ENCODE peak calls at places on chromosomes 2 and 18, in eight cellular contexts. E is tibial artery, R is fibroblast of pulmonary artery, C is adrenal gland, M is right atrium auricular region, H is BJ, S is lower lobe of right lung, T is H1. K is an unnamed sample.

GRCh38 chr2:263774-264492 is at the start of gene SH3YL1:
- DNase-seq in E (no peak), R (peak), C (peak), M (no peak), H (no peak), S (peak), T (no peak), K (peak)

GRCh38 chr2:172052000-172052983 is 33.0 kb upstream of the DLX1 start:
- DNase-seq in E (no peak), R (peak), C (no peak), M (no peak), H (no peak), S (no peak), T (no peak), K (no peak)

GRCh38 chr18:754666-755065 is 42.2 kb upstream of the ENOSF1 start:
- DNase-seq in E (no peak), R (no peak), C (no peak), M (no peak), H (no peak), S (no peak), T (no peak), K (no peak)

GRCh38 chr2:65877331-65877791 is 445.0 kb upstream of the SPRED2 start:
- DNase-seq in E (no peak), R (no peak), C (no peak), M (no peak), H (peak), S (no peak), T (no peak), K (no peak)

GRCh38 chr2:214376631-214377624 is 33.9 kb upstream of the VWC2L start:
- DNase-seq in E (no peak), R (no peak), C (no peak), M (no peak), H (no peak), S (no peak), T (no peak), K (no peak)

GRCh38 chr2:127591221-127591923 is 54.6 kb upstream of the GPR17 start:
- DNase-seq in E (peak), R (peak), C (peak), M (no peak), H (no peak), S (peak), T (peak), K (peak)

GRCh38 chr2:186641132-186641806 is 51.4 kb downstream of the ITGAV start:
- DNase-seq in E (no peak), R (no peak), C (no peak), M (no peak), H (no peak), S (no peak), T (no peak), K (peak)

GRCh38 chr2:36737131-36737750 is 40.7 kb downstream of the VIT start:
- DNase-seq in E (no peak), R (no peak), C (no peak), M (no peak), H (no peak), S (no peak), T (no peak), K (no peak)

GRCh38 chr2:209314641-209315040 is 109.2 kb upstream of the MAP2 start:
- DNase-seq in E (no peak), R (peak), C (no peak), M (no peak), H (no peak), S (no peak), T (no peak), K (no peak)

GRCh38 chr18:43665239-43665788 is 388.0 kb upstream of the SYT4 start:
- DNase-seq in E (no peak), R (peak), C (no peak), M (no peak), H (peak), S (no peak), T (no peak), K (no peak)

GRCh38 chr2:127530245-127531132 is 4.2 kb upstream of the IWS1 start:
- DNase-seq in E (no peak), R (no peak), C (no peak), M (no peak), H (no peak), S (no peak), T (no peak), K (no peak)

GRCh38 chr2:104734937-104735586 is 118.9 kb upstream of the POU3F3 start:
- DNase-seq in E (no peak), R (no peak), C (no peak), M (no peak), H (no peak), S (no peak), T (no peak), K (peak)

GRCh38 chr2:79903601-79904000 is 390.8 kb downstream of the CTNNA2 start:
- DNase-seq in E (no peak), R (no peak), C (no peak), M (no peak), H (no peak), S (no peak), T (no peak), K (no peak)

GRCh38 chr18:42192251-42193248 is 237.5 kb downstream of the PIK3C3 start:
- DNase-seq in E (no peak), R (peak), C (no peak), M (no peak), H (no peak), S (no peak), T (no peak), K (no peak)

GRCh38 chr18:62529597-62529996 is 6.8 kb downstream of the ZCCHC2 start:
- DNase-seq in E (no peak), R (no peak), C (no peak), M (no peak), H (no peak), S (no peak), T (no peak), K (no peak)

GRCh38 chr2:1758774-1759610 is 14.7 kb upstream of the PXDN start:
- DNase-seq in E (no peak), R (no peak), C (no peak), M (no peak), H (no peak), S (peak), T (no peak), K (no peak)

GRCh38 chr2:177143444-177143843 is 69.2 kb upstream of the HNRNPA3 start:
- DNase-seq in E (no peak), R (peak), C (peak), M (no peak), H (no peak), S (no peak), T (no peak), K (no peak)

GRCh38 chr18:51614967-51615571 is 417.6 kb upstream of the MEX3C start:
- DNase-seq in E (no peak), R (peak), C (no peak), M (no peak), H (no peak), S (no peak), T (no peak), K (peak)

GRCh38 chr2:23698116-23698732 is 228.7 kb downstream of the ATAD2B start:
- DNase-seq in E (no peak), R (no peak), C (no peak), M (no peak), H (no peak), S (no peak), T (no peak), K (no peak)

GRCh38 chr2:179842498-179843153 is 18.8 kb downstream of the ZNF385B start:
- DNase-seq in E (no peak), R (peak), C (peak), M (no peak), H (no peak), S (no peak), T (peak), K (peak)

GRCh38 chr2:65658871-65659270 is 226.5 kb upstream of the SPRED2 start:
- DNase-seq in E (no peak), R (no peak), C (no peak), M (no peak), H (no peak), S (no peak), T (no peak), K (no peak)

GRCh38 chr2:232689152-232689910 is 7.8 kb upstream of the GIGYF2 start:
- DNase-seq in E (no peak), R (peak), C (peak), M (no peak), H (peak), S (no peak), T (no peak), K (no peak)

GRCh38 chr2:42754021-42754775 is 9.7 kb downstream of the OXER1 start:
- DNase-seq in E (no peak), R (no peak), C (peak), M (no peak), H (no peak), S (no peak), T (no peak), K (peak)

GRCh38 chr18:32208012-32208411 is 18.2 kb downstream of the MEP1B start:
- DNase-seq in E (no peak), R (no peak), C (no peak), M (no peak), H (no peak), S (no peak), T (no peak), K (no peak)

GRCh38 chr2:134224005-134224404 is 29.9 kb upstream of the MGAT5 start:
- DNase-seq in E (no peak), R (no peak), C (no peak), M (no peak), H (no peak), S (no peak), T (no peak), K (no peak)

GRCh38 chr2:47098953-47099352 is 56.2 kb downstream of the STPG4 start:
- DNase-seq in E (no peak), R (no peak), C (no peak), M (no peak), H (no peak), S (no peak), T (no peak), K (no peak)

GRCh38 chr2:30454571-30454970 is 7.5 kb downstream of the LCLAT1 start:
- DNase-seq in E (no peak), R (no peak), C (no peak), M (no peak), H (no peak), S (no peak), T (no peak), K (no peak)

GRCh38 chr18:12314586-12315305 is 6.7 kb downstream of the TUBB6 start:
- DNase-seq in E (no peak), R (no peak), C (no peak), M (no peak), H (no peak), S (no peak), T (no peak), K (no peak)

GRCh38 chr18:47191956-47192355 is 15.8 kb upstream of the IER3IP1 start:
- DNase-seq in E (no peak), R (peak), C (no peak), M (no peak), H (no peak), S (no peak), T (no peak), K (no peak)

GRCh38 chr2:23363268-23363667 is 21.7 kb upstream of the KLHL29 start:
- DNase-seq in E (no peak), R (no peak), C (no peak), M (no peak), H (no peak), S (no peak), T (no peak), K (no peak)

GRCh38 chr2:160582481-160583161 is 89.0 kb upstream of the RBMS1 start:
- DNase-seq in E (no peak), R (peak), C (peak), M (no peak), H (peak), S (no peak), T (no peak), K (no peak)

GRCh38 chr2:200309296-200309846 is 2.9 kb downstream of the SPATS2L start:
- DNase-seq in E (no peak), R (no peak), C (no peak), M (no peak), H (no peak), S (no peak), T (no peak), K (no peak)

GRCh38 chr18:70461323-70462077 is 172.7 kb downstream of the SOCS6 start:
- DNase-seq in E (no peak), R (no peak), C (no peak), M (no peak), H (no peak), S (no peak), T (no peak), K (no peak)

GRCh38 chr2:158153270-158154015 is 51.8 kb downstream of the UPP2 start:
- DNase-seq in E (no peak), R (no peak), C (no peak), M (no peak), H (no peak), S (no peak), T (no peak), K (no peak)

GRCh38 chr2:190121971-190122370 is 59.4 kb upstream of the MSTN start:
- DNase-seq in E (no peak), R (peak), C (no peak), M (no peak), H (no peak), S (no peak), T (no peak), K (peak)

GRCh38 chr2:169775765-169776482 is 22.7 kb upstream of the SSB start:
- DNase-seq in E (no peak), R (no peak), C (no peak), M (no peak), H (peak), S (no peak), T (no peak), K (no peak)

GRCh38 chr2:168231609-168232241 is 15.7 kb downstream of the STK39 start:
- DNase-seq in E (no peak), R (no peak), C (peak), M (no peak), H (no peak), S (no peak), T (no peak), K (no peak)

GRCh38 chr2:228681426-228681825 is 499.9 kb upstream of the SPHKAP start:
- DNase-seq in E (no peak), R (peak), C (peak), M (no peak), H (no peak), S (no peak), T (no peak), K (no peak)

DNA sequence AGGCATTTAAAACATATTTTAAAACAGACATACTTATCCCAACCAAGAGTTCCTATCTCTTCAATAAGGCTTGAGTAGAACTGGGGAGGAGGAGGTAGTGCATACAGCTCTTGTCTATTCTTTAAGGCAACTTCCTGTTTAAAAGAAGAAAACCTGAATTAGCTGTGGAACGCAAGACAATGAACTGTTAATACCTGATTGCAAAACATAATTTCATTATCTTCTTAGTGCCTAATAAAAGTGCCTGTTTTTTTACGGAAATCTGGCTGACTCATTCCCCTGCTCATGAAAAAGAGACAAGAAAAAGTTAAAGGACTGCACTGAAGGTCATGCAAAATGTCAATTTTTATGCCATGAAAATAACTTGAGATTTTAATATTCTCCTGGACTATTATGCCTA is 19.2 kb downstream of the FANCL start:
- DNase-seq in E (no peak), R (peak), C (no peak), M (no peak), H (no peak), S (no peak), T (no peak), K (no peak)
- H3K4me3 ChIP-seq in E (no peak), R (no peak), C (peak), M (no peak), H (no peak), S (no peak), T (no peak), K (no peak)

GRCh38 chr2:88949336-88949735 is 257.9 kb downstream of the RPIA start:
- DNase-seq in E (no peak), R (no peak), C (no peak), M (no peak), H (no peak), S (no peak), T (no peak), K (no peak)

GRCh38 chr2:88955607-88956006 is 264.1 kb downstream of the RPIA start:
- DNase-seq in E (no peak), R (no peak), C (no peak), M (no peak), H (no peak), S (no peak), T (no peak), K (no peak)

DNA sequence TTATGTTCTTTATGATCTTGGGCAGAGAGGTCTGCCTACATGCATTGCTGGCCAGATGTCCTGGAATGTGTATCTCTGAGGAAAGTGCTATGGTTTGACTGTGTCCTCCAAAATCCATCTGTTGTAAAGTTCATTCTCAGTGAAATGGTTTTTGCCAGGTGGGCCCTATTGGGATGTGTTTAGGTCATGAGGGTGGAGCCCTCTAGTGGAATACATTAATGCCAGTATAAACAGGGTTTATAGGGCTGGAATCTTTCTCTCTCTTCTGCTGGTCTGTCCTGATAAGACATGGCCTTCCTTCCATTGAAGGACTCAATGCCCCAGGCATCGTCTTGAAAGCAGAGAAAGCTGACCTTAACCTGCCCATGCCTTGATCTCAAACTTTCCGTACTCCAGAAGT is 258.5 kb downstream of the RPIA start:
- DNase-seq in E (no peak), R (peak), C (no peak), M (no peak), H (no peak), S (no peak), T (no peak), K (peak)
- TF ChIP-seq CTCF in E (no peak), R (peak), C (no peak), M (no peak), H (peak), S (peak), T (peak), K (peak)

GRCh38 chr2:102355526-102356380 is at the start of gene IL18R1:
- DNase-seq in E (peak), R (peak), C (peak), M (peak), H (no peak), S (peak), T (peak), K (peak)
- H3K4me3 ChIP-seq in E (peak), R (peak), C (peak), M (peak), H (peak), S (peak), T (peak), K (peak)

GRCh38 chr2:78427170-78427569 is 598.3 kb upstream of the REG3G start:
- DNase-seq in E (no peak), R (no peak), C (no peak), M (no peak), H (no peak), S (no peak), T (no peak), K (no peak)

DNA sequence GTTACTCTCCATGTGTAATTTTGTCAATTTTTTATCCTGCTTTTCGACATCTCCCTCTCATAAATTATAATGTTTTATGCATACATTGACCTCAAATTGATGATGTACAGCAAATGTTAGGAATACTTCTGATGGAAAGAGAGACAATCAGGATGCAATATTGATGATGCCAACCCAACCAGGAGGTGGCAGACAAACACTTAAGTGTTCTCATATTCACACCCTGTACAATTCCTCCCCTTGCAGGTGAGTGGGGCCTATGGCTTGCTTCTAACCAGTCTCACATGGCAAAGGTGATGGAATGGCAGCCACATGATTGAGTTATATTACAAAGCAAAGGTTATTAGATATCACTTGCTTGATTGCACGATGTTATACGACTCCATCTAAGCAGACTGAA is 594.3 kb upstream of the REG3G start:
- DNase-seq in E (no peak), R (no peak), C (no peak), M (no peak), H (no peak), S (no peak), T (no peak), K (no peak)
- TF ChIP-seq CTCF in E (no peak), R (no peak), C (peak), M (no peak), H (no peak), S (no peak), T (peak), K (no peak)

K was measured in GM12865.